ENCODE peak calls at places on chromosomes 13 and 19, in four cellular contexts. One of them, this sample, is unnamed.

GRCh38 chr13:51330741-51331140 is 8.8 kb upstream of the SERPINE3 start:
- DNase-seq in H1: no peak
- DNase-seq in GM12878: peak
- DNase-seq in SK-N-SH: no peak
- DNase-seq in this sample: no peak

GRCh38 chr13:40520916-40521315 is 145.5 kb downstream of the FOXO1 start:
- DNase-seq in SK-N-SH: no peak
- DNase-seq in H1: peak
- DNase-seq in GM12878: no peak
- DNase-seq in this sample: no peak

GRCh38 chr19:49119411-49120324 is at the start of gene PPFIA3:
- DNase-seq in H1: peak
- DNase-seq in SK-N-SH: peak
- DNase-seq in GM12878: no peak
- DNase-seq in this sample: no peak

GRCh38 chr19:50607874-50608785 is 31.6 kb downstream of the SYT3 start:
- DNase-seq in SK-N-SH: peak
- DNase-seq in H1: peak
- DNase-seq in GM12878: peak
- DNase-seq in this sample: peak

GRCh38 chr13:105340061-105340606 is 1195.3 kb downstream of the EFNB2 start:
- DNase-seq in GM12878: no peak
- DNase-seq in H1: no peak
- DNase-seq in SK-N-SH: peak
- DNase-seq in this sample: no peak

GRCh38 chr13:99605417-99606321 is 104.4 kb downstream of the TM9SF2 start:
- DNase-seq in SK-N-SH: peak
- DNase-seq in GM12878: no peak
- DNase-seq in H1: peak
- DNase-seq in this sample: peak

GRCh38 chr13:113622791-113623490 is 35.1 kb downstream of the ATP4B start:
- DNase-seq in H1: no peak
- DNase-seq in SK-N-SH: no peak
- DNase-seq in GM12878: no peak
- DNase-seq in this sample: no peak

GRCh38 chr19:46913852-46914430 is 53.1 kb downstream of the ARHGAP35 start:
- DNase-seq in H1: no peak
- DNase-seq in SK-N-SH: no peak
- DNase-seq in GM12878: peak
- DNase-seq in this sample: no peak

GRCh38 chr13:108496364-108497215 is 132.8 kb upstream of the MYO16 start:
- DNase-seq in SK-N-SH: peak
- DNase-seq in H1: peak
- DNase-seq in GM12878: no peak
- DNase-seq in this sample: no peak

GRCh38 chr19:17405250-17406038 is at the start of gene BST2:
- DNase-seq in GM12878: peak
- DNase-seq in H1: no peak
- DNase-seq in SK-N-SH: peak
- DNase-seq in this sample: peak

GRCh38 chr19:39402417-39403297 is 4.0 kb upstream of the ZFP36 start:
- DNase-seq in H1: peak
- DNase-seq in SK-N-SH: peak
- DNase-seq in GM12878: peak
- DNase-seq in this sample: no peak

GRCh38 chr13:45092668-45093067 is 27.6 kb upstream of the GTF2F2 start:
- DNase-seq in SK-N-SH: no peak
- DNase-seq in H1: no peak
- DNase-seq in GM12878: no peak
- DNase-seq in this sample: no peak

GRCh38 chr19:22918221-22918620 is 84.8 kb downstream of the ZNF728 start:
- DNase-seq in SK-N-SH: no peak
- DNase-seq in GM12878: no peak
- DNase-seq in H1: no peak
- DNase-seq in this sample: no peak

GRCh38 chr13:38415233-38415632 is 65.6 kb downstream of the UFM1 start:
- DNase-seq in H1: no peak
- DNase-seq in SK-N-SH: no peak
- DNase-seq in GM12878: peak
- DNase-seq in this sample: no peak

GRCh38 chr19:50664204-50664603 is 15.0 kb downstream of the C19orf81 start:
- DNase-seq in SK-N-SH: no peak
- DNase-seq in H1: no peak
- DNase-seq in GM12878: no peak
- DNase-seq in this sample: no peak

DNA sequence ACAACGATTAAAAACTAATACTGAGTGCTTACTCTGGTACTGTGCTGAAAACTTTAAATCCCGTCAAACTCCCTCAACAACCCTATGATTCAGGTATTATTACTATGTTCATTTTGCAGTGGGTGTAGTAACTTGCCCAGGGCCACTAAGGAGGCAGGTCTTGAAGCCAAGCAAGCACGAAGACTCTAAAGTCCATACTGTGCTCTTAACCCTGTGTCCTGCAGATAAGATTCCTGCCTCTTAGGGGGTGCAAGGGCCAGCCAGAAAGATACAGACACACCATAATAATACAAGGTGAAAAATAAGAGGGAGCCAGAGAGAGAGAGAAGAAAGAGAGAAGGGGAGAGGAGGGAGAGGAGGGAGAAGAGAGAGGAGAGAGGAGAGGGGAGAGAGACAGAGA is 95.5 kb downstream of the CDADC1 start:
- DNase-seq in SK-N-SH: no peak
- DNase-seq in H1: no peak
- DNase-seq in GM12878: no peak
- DNase-seq in this sample: no peak
- TF ChIP-seq TCF12 in SK-N-SH: no peak
- TF ChIP-seq TCF12 in H1: no peak
- TF ChIP-seq TCF12 in GM12878: no peak
- TF ChIP-seq TCF12 in this sample: no peak

DNA sequence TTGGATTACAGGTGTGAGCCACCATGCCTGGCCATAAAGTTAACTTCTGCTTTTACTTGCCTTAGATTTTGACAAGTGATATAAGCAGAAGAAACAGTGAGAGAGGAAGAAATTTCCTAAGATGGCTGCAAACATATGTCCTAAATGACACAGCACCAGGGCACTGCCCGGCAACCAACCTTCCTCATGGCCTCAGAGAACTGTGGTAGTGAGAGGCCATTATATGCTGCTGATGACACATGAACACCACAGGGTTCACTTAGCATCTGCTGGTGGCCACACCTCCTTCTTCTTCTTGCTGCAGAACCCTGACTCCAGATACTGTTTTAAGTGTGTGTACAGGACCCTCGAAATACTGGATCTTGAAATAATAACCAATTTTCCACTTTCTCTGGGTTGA is 88.2 kb downstream of the KCTD12 start:
- DNase-seq in SK-N-SH: no peak
- DNase-seq in GM12878: no peak
- DNase-seq in H1: no peak
- DNase-seq in this sample: no peak
- TF ChIP-seq TCF12 in SK-N-SH: no peak
- TF ChIP-seq TCF12 in GM12878: no peak
- TF ChIP-seq TCF12 in H1: no peak
- TF ChIP-seq TCF12 in this sample: no peak

GRCh38 chr13:26382843-26383242 is 128.9 kb downstream of the CDK8 start:
- DNase-seq in H1: no peak
- DNase-seq in SK-N-SH: no peak
- DNase-seq in GM12878: no peak
- DNase-seq in this sample: no peak
- TF ChIP-seq TCF12 in H1: no peak
- TF ChIP-seq TCF12 in SK-N-SH: no peak
- TF ChIP-seq TCF12 in GM12878: no peak
- TF ChIP-seq TCF12 in this sample: no peak

DNA sequence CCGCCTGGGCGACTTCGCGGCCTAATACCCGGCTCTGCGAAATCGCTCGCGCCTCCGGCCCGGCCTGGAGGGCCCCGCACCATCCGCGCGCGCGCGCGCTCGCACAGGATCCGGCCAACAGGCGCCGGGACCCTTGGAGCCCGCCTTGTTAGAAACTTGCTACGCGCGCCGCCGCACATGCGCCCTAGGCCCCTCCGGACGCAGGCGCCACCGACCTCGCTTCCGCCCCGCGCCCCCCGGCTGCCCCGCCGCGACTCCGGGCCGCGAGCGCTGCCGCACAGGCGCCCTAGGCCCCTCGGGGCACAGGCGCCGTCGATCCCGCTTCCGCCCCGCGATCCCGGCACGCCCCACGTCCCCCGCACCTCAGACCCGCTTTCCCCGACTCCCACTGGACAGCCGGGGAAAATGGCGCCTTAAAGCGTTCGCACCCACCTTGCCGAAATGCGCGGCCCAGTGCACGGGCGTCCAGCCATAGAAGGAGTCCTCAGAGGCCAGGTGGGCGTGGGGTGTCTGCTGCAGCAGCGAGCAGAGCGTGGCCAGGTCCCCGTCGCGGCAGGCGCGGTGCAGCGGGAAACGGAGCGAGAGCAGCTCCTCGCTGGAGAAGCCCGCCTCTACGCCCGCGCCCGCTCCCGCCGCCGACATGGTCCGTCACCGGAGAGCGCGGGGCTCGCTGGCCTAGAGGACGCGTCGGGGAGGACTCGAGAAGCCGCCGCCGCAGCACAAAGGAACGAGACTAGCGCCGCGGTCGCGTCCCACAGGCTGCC is 394 bp downstream of the ANKRD10 start:
- DNase-seq in SK-N-SH: peak
- DNase-seq in H1: peak
- DNase-seq in GM12878: no peak
- DNase-seq in this sample: peak
- TF ChIP-seq TCF12 in SK-N-SH: no peak
- TF ChIP-seq TCF12 in H1: no peak
- TF ChIP-seq TCF12 in GM12878: no peak
- TF ChIP-seq TCF12 in this sample: peak

GRCh38 chr13:42807866-42808265 is 26.5 kb downstream of the FAM216B start:
- DNase-seq in SK-N-SH: no peak
- DNase-seq in GM12878: no peak
- DNase-seq in H1: no peak
- DNase-seq in this sample: peak

GRCh38 chr13:42807236-42807635 is 25.9 kb downstream of the FAM216B start:
- DNase-seq in SK-N-SH: no peak
- DNase-seq in H1: no peak
- DNase-seq in GM12878: no peak
- DNase-seq in this sample: no peak

GRCh38 chr13:42803563-42804212 is 22.3 kb downstream of the FAM216B start:
- DNase-seq in H1: no peak
- DNase-seq in GM12878: no peak
- DNase-seq in SK-N-SH: no peak
- DNase-seq in this sample: no peak

GRCh38 chr13:42808572-42808971 is 27.2 kb downstream of the FAM216B start:
- DNase-seq in GM12878: no peak
- DNase-seq in H1: no peak
- DNase-seq in SK-N-SH: no peak
- DNase-seq in this sample: no peak

DNA sequence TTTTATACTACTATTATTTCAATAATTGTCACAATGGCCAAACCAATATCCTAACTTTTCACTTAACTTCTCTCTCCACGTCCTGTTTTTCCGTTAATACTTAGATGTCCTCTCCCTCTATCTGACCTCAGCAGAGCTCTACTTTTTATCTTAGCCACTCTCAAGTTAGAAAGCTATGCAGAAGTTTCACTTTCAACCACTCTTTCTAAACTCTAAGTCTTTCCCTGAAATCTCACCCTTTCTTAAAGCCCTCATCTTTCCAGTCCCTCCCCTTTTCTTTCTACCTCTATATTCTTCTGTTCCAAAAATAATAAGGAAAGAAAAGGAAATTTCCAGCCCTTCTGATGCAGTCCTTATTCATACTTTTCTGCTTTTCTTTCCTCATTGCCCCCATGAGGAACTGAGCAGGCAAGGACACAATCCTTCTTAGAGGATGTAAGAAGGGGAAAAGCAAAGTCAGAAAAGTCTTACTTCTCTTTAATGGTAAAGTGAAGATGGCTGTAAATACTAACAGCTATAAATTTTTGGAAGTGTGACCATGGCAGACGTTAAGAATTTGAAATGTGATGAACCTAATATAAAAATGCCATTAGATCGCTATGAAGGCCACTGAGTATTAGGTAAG is 23.0 kb downstream of the FAM216B start:
- DNase-seq in H1: no peak
- DNase-seq in SK-N-SH: no peak
- DNase-seq in GM12878: no peak
- DNase-seq in this sample: no peak
- TF ChIP-seq TCF12 in H1: no peak
- TF ChIP-seq TCF12 in SK-N-SH: no peak
- TF ChIP-seq TCF12 in GM12878: no peak
- TF ChIP-seq TCF12 in this sample: no peak

DNA sequence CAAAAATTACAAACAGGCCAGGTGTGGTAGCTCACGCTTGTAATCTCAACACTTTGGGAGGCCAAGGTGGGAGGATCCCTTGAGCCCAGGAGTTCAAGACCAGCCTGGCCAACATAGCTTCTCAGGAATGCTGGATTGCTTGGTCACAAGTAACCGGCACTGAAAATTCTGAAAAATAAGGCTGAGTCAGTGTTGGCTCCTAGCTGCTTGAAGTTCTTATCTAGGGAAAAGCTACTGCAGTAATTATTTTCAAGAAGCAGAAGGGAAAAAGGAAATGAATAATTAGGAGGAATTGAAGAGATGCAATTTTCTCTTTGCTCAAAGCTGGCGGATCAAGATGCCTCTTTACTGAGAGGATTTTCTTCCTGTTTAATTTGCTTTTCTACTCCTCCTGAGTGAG is 75.0 kb upstream of the GTF3A start:
- DNase-seq in H1: no peak
- DNase-seq in SK-N-SH: no peak
- DNase-seq in GM12878: no peak
- DNase-seq in this sample: no peak
- TF ChIP-seq TCF12 in H1: no peak
- TF ChIP-seq TCF12 in SK-N-SH: no peak
- TF ChIP-seq TCF12 in GM12878: no peak
- TF ChIP-seq TCF12 in this sample: no peak

GRCh38 chr13:56893843-56894242 is 246.9 kb upstream of the PRR20A start:
- DNase-seq in SK-N-SH: no peak
- DNase-seq in GM12878: no peak
- DNase-seq in H1: no peak
- DNase-seq in this sample: no peak
- TF ChIP-seq TCF12 in SK-N-SH: no peak
- TF ChIP-seq TCF12 in GM12878: no peak
- TF ChIP-seq TCF12 in H1: no peak
- TF ChIP-seq TCF12 in this sample: no peak

GRCh38 chr13:35617420-35617819 is 140.9 kb upstream of the MAB21L1 start:
- DNase-seq in SK-N-SH: no peak
- DNase-seq in GM12878: no peak
- DNase-seq in H1: no peak
- DNase-seq in this sample: no peak

GRCh38 chr13:35618565-35619083 is 142.1 kb upstream of the MAB21L1 start:
- DNase-seq in H1: no peak
- DNase-seq in SK-N-SH: peak
- DNase-seq in GM12878: no peak
- DNase-seq in this sample: no peak

GRCh38 chr13:35621989-35622388 is 145.5 kb upstream of the MAB21L1 start:
- DNase-seq in GM12878: no peak
- DNase-seq in H1: no peak
- DNase-seq in SK-N-SH: no peak
- DNase-seq in this sample: no peak
- TF ChIP-seq TCF12 in GM12878: no peak
- TF ChIP-seq TCF12 in H1: no peak
- TF ChIP-seq TCF12 in SK-N-SH: no peak
- TF ChIP-seq TCF12 in this sample: no peak